ENCODE peak calls at places on chromosomes 7 and 10, in five cellular contexts. Z is bronchial epithelial cell, X is mesothelial cell of epicardium, L is SK-N-SH, B is neural progenitor cell. W is an unnamed sample.

GRCh38 chr10:5615263-5615820 is 51.1 kb downstream of the ASB13 start:
- DNase-seq in Z (peak; percentile 61), X (no peak), L (no peak), B (no peak), W (no peak)

GRCh38 chr10:118610577-118610976 is 15.1 kb upstream of the PRLHR start:
- DNase-seq in Z (no peak), X (no peak), L (peak; percentile 55), B (no peak), W (peak; percentile 89)

GRCh38 chr7:77441046-77441445 is 24.9 kb upstream of the GSAP start:
- DNase-seq in Z (peak; percentile 77), X (no peak), L (no peak), B (no peak), W (no peak)

GRCh38 chr7:55092186-55092976 is 73.6 kb downstream of the EGFR start:
- DNase-seq in Z (no peak), X (no peak), L (peak; percentile 76), B (no peak), W (peak; percentile 55)

GRCh38 chr7:92740713-92741126 is 95.7 kb downstream of the CDK6 start:
- DNase-seq in Z (peak; percentile 91), X (no peak), L (no peak), B (no peak), W (no peak)

GRCh38 chr10:3972460-3973366 is 187.7 kb upstream of the KLF6 start:
- DNase-seq in Z (no peak), X (no peak), L (no peak), B (peak; percentile 9), W (no peak)

GRCh38 chr10:97422921-97423420 is 3.0 kb upstream of the PGAM1 start:
- DNase-seq in Z (peak; percentile 92), X (no peak), L (no peak), B (no peak), W (no peak)

GRCh38 chr10:7550038-7550437 is 116.7 kb downstream of the ITIH5 start:
- DNase-seq in Z (no peak), X (no peak), L (no peak), B (no peak), W (no peak)

GRCh38 chr7:45065031-45065995 is 23.5 kb downstream of the NACAD start:
- DNase-seq in Z (no peak), X (no peak), L (no peak), B (no peak), W (no peak)

GRCh38 chr10:119761106-119761505 is 35.3 kb downstream of the INPP5F start:
- DNase-seq in Z (peak; percentile 65), X (no peak), L (no peak), B (no peak), W (no peak)

GRCh38 chr10:33126118-33126517 is 168.1 kb upstream of the ITGB1 start:
- DNase-seq in Z (peak; percentile 97), X (no peak), L (no peak), B (no peak), W (no peak)

GRCh38 chr10:18185621-18186020 is 45.4 kb downstream of the CACNB2 start:
- DNase-seq in Z (peak; percentile 74), X (no peak), L (no peak), B (no peak), W (no peak)

GRCh38 chr7:79420464-79420863 is 33.0 kb downstream of the MAGI2 start:
- DNase-seq in Z (peak; percentile 70), X (no peak), L (no peak), B (no peak), W (no peak)

GRCh38 chr10:21427804-21428481 is 97.5 kb downstream of the SKIDA1 start:
- DNase-seq in Z (peak; percentile 79), X (no peak), L (no peak), B (no peak), W (no peak)

GRCh38 chr10:106942035-106942662 is 222.4 kb downstream of the SORCS1 start:
- DNase-seq in Z (no peak), X (no peak), L (no peak), B (no peak), W (no peak)

GRCh38 chr10:108578258-108578657 is 1345.1 kb downstream of the XPNPEP1 start:
- DNase-seq in Z (no peak), X (no peak), L (no peak), B (no peak), W (no peak)

GRCh38 chr7:50312176-50312575 is 7.7 kb downstream of the IKZF1 start:
- DNase-seq in Z (no peak), X (no peak), L (no peak), B (no peak), W (no peak)

GRCh38 chr10:58756126-58756525 is 243.5 kb downstream of the BICC1 start:
- DNase-seq in Z (no peak), X (no peak), L (no peak), B (no peak), W (no peak)

GRCh38 chr7:101222275-101222830 is 4.4 kb downstream of the ZNHIT1 start:
- DNase-seq in Z (no peak), X (no peak), L (no peak), B (no peak), W (no peak)

GRCh38 chr10:70935631-70936030 is 47.3 kb upstream of the PCBD1 start:
- DNase-seq in Z (no peak), X (no peak), L (no peak), B (no peak), W (no peak)

GRCh38 chr7:19442016-19442785 is 266.6 kb downstream of the POLR1F start:
- DNase-seq in Z (peak; percentile 42), X (no peak), L (peak; percentile 33), B (peak; percentile 67), W (peak; percentile 43)

GRCh38 chr7:101935521-101936141 is 118.2 kb downstream of the CUX1 start:
- DNase-seq in Z (no peak), X (no peak), L (no peak), B (no peak), W (no peak)

GRCh38 chr7:132292803-132293202 is 283.5 kb downstream of the PLXNA4 start:
- DNase-seq in Z (no peak), X (no peak), L (no peak), B (no peak), W (no peak)

GRCh38 chr7:156147104-156147503 is 334.8 kb upstream of the SHH start:
- DNase-seq in Z (no peak), X (no peak), L (no peak), B (no peak), W (no peak)

W was measured in SK-N-DZ.